ENCODE peak calls at places on chromosomes 11 and 22, in eight cellular contexts. I is stimulated activated CD4-positive, alpha-beta T cell treated with anti-CD3 and anti-CD28 coated beads, Interleukin-4, amount 100 ng/mL, for 1 hour; P is EL; S is activated T-cell treated with anti-CD3 and anti-CD28 coated beads, Interleukin-2, amount 50 U/mL, for 72 hours; N is activated CD4-positive, alpha-beta T cell treated with anti-CD3 and anti-CD28 coated beads, Interleukin-2, amount 50 U/mL, for 24 hours; B is AG20443; Z is T-helper 2 cell; E is NCI-H345. H is an unnamed sample.

GRCh38 chr11:69512136-69512535 is 30.7 kb downstream of the LINC01488 start:
- DNase-seq in B (no peak), E (no peak), I (no peak), P (no peak), N (no peak), S (no peak), Z (no peak), H (no peak)

GRCh38 chr11:46895821-46896220 is 22.5 kb downstream of the LRP4 start:
- DNase-seq in N (no peak), Z (no peak), P (no peak), I (no peak), B (peak; percentile 29), E (no peak), S (no peak), H (no peak)

GRCh38 chr11:44453213-44453612 is 112.2 kb upstream of the CD82 start:
- DNase-seq in B (no peak), E (no peak), N (no peak), S (no peak), P (no peak), I (no peak), Z (no peak), H (no peak)

GRCh38 chr11:57530215-57530595 is 349 bp downstream of the TIMM10 start:
- DNase-seq in I (no peak), B (no peak), Z (no peak), S (peak; percentile 20), P (no peak), N (no peak), E (no peak), H (no peak)

GRCh38 chr11:62573592-62574362 is at the start of gene EEF1G:
- DNase-seq in I (peak; percentile 95), E (peak; percentile 100), B (peak; percentile 99), S (peak; percentile 99), N (peak; percentile 98), Z (peak; percentile 88), P (peak; percentile 100), H (peak; percentile 99)

GRCh38 chr11:108733479-108734116 is 68.7 kb downstream of the DDX10 start:
- DNase-seq in S (peak; percentile 66), P (peak; percentile 77), I (no peak), E (no peak), N (peak; percentile 41), Z (no peak), B (peak; percentile 15), H (peak; percentile 71)

GRCh38 chr22:45231293-45231692 is 9.4 kb downstream of the KIAA0930 start:
- DNase-seq in P (no peak), N (no peak), Z (no peak), I (no peak), S (no peak), E (no peak), B (no peak), H (no peak)

GRCh38 chr11:35785287-35786167 is 123.0 kb downstream of the TRIM44 start:
- DNase-seq in P (peak; percentile 34), I (no peak), E (no peak), N (no peak), B (peak; percentile 15), S (peak; percentile 1), Z (no peak), H (no peak)

GRCh38 chr22:33427461-33427860 is 369.3 kb upstream of the SYN3 start:
- DNase-seq in N (no peak), P (no peak), S (no peak), B (peak; percentile 34), E (no peak), I (no peak), Z (no peak), H (no peak)

GRCh38 chr11:132051704-132052103 is 681.3 kb downstream of the NTM start:
- DNase-seq in E (no peak), Z (no peak), S (no peak), P (no peak), N (no peak), I (no peak), B (no peak), H (no peak)

GRCh38 chr22:42114721-42115120 is 15.9 kb downstream of the CYP2D6 start:
- DNase-seq in B (no peak), P (peak; percentile 24), Z (no peak), E (no peak), N (no peak), I (no peak), S (no peak), H (no peak)

GRCh38 chr11:107017104-107017432 is 1.2 kb downstream of the GUCY1A2 start:
- DNase-seq in P (peak; percentile 30), B (no peak), I (no peak), N (no peak), Z (no peak), S (no peak), E (no peak), H (no peak)

GRCh38 chr11:44096360-44097188 is 1.1 kb downstream of the EXT2 start:
- DNase-seq in S (no peak), E (no peak), P (peak; percentile 65), B (peak; percentile 49), Z (no peak), I (peak; percentile 4), N (no peak), H (no peak)

GRCh38 chr11:18393581-18394299 is 623 bp upstream of the LDHA start:
- DNase-seq in S (peak; percentile 50), E (no peak), B (no peak), Z (no peak), P (no peak), I (peak; percentile 32), N (no peak), H (peak; percentile 56)

GRCh38 chr22:27476729-27477128 is 324.8 kb downstream of the MN1 start:
- DNase-seq in N (no peak), S (no peak), Z (no peak), B (peak; percentile 85), P (peak; percentile 72), I (no peak), E (no peak), H (no peak)

GRCh38 chr22:24105018-24105360 is 76.3 kb upstream of the SUSD2 start:
- DNase-seq in Z (no peak), P (no peak), S (no peak), B (peak; percentile 50), N (no peak), I (no peak), E (no peak), H (no peak)

GRCh38 chr22:42699281-42699681 is 21.4 kb downstream of the A4GALT start:
- DNase-seq in Z (no peak), I (no peak), B (no peak), N (no peak), P (no peak), S (no peak), E (no peak), H (no peak)

GRCh38 chr11:94583885-94584500 is 16.8 kb downstream of the PIWIL4 start:
- DNase-seq in B (peak; percentile 13), N (no peak), S (no peak), E (no peak), P (peak; percentile 21), I (no peak), Z (no peak), H (no peak)

GRCh38 chr11:67434395-67434881 is 3.0 kb downstream of the PTPRCAP start:
- DNase-seq in I (peak; percentile 26), Z (no peak), N (no peak), E (no peak), P (no peak), S (no peak), B (no peak), H (peak; percentile 65)

GRCh38 chr11:68542617-68543016 is 82.1 kb downstream of the PPP6R3 start:
- DNase-seq in B (peak; percentile 84), Z (no peak), N (no peak), P (peak; percentile 90), I (no peak), E (no peak), S (no peak), H (no peak)

H was measured in activated CD4-positive, alpha-beta memory T cell treated with anti-CD3 and anti-CD28 coated beads for 36 hours.